ENCODE peak calls at places on chromosome 22, in four cellular contexts. L, W, N and I are unnamed samples.

GRCh38 chr22:46458525-46458924 is 78.9 kb downstream of the CELSR1 start:
- DNase-seq in W (no peak), N (no peak), L (no peak), I (no peak)

GRCh38 chr22:29216873-29217666 is 11.4 kb downstream of the EMID1 start:
- DNase-seq in L (no peak), W (no peak), N (no peak), I (no peak)

GRCh38 chr22:42856179-42856864 is 751 bp downstream of the ARFGAP3 start:
- DNase-seq in W (peak), N (peak), L (peak), I (peak)

GRCh38 chr22:28962042-28962554 is 78.7 kb downstream of the ZNRF3 start:
- DNase-seq in W (no peak), N (no peak), L (no peak), I (no peak)

GRCh38 chr22:46081036-46081830 is 69.1 kb upstream of the PPARA start:
- DNase-seq in N (no peak), L (no peak), W (no peak), I (no peak)

GRCh38 chr22:38707984-38708383 is 2.2 kb downstream of the GTPBP1 start:
- DNase-seq in L (no peak), N (no peak), W (no peak), I (no peak)

GRCh38 chr22:49957826-49958461 is 2.6 kb upstream of the PIM3 start:
- DNase-seq in N (no peak), W (no peak), L (no peak), I (peak)

GRCh38 chr22:45084400-45084920 is 74.7 kb upstream of the PHF21B start:
- DNase-seq in W (no peak), L (no peak), N (no peak), I (no peak)

GRCh38 chr22:26476705-26477340 is 6.8 kb downstream of the HPS4 start:
- DNase-seq in L (peak), N (no peak), W (no peak), I (no peak)

GRCh38 chr22:29141078-29141688 is 64.5 kb upstream of the EMID1 start:
- DNase-seq in N (no peak), W (no peak), L (no peak), I (no peak)

DNA sequence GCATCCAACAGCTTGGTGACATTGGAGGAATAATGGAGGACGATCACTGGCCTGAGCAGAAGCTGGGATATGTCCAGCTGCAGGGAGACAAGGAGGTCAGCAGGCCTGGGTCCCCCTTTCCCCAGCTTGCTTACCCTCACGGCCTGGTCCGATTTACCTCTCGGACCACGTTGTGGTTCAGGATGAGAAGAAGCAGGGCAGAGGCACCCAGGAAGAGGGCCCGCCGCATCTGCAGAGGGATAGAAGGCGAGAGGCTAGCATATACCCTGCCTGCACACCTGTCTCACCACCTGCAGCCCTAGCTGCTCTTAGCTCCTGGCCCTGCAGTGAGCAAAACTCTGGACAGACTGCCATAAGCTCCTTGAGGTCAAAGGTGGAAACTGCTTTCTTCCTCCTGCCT is 1.3 kb downstream of the RNF215 start:
- DNase-seq in W (no peak), N (no peak), L (no peak), I (no peak)
- H3K4me2 ChIP-seq in W (peak), N (no peak), L (no peak), I (no peak)

DNA sequence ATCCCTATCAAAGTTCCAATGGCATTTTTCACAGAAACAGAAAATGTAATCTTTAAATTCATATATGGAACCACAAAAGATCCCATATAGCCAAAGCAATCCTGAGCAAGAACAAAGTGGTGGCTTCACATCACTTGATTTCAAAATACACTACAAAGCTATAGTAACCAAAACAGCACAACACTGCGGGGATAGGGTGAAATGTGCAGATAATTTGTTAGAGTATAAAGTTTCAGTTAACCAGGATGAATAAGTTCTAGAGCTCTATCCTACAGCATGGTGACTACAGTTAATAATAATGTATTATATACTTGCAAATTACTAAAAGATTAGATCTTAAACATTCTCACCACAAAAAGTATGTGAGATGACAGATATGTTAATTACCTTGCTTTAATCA is 55.5 kb downstream of the MAPK1 start:
- DNase-seq in L (no peak), W (no peak), N (no peak), I (no peak)
- H3K27ac ChIP-seq in L (no peak), W (no peak), N (no peak), I (no peak)

GRCh38 chr22:40728731-40729189 is 49.5 kb downstream of the MCHR1 start:
- DNase-seq in L (peak), N (peak), W (no peak), I (no peak)
- H3K4me2 ChIP-seq in L (no peak), N (peak), W (no peak), I (no peak)

GRCh38 chr22:23132376-23133091 is 9.3 kb downstream of the RSPH14 start:
- DNase-seq in N (no peak), W (no peak), L (no peak), I (no peak)

GRCh38 chr22:23131931-23132330 is 9.9 kb downstream of the RSPH14 start:
- DNase-seq in N (no peak), W (no peak), L (no peak), I (no peak)

GRCh38 chr22:23129149-23129548 is 12.6 kb downstream of the RSPH14 start:
- DNase-seq in W (no peak), L (no peak), N (no peak), I (no peak)

GRCh38 chr22:23128269-23129108 is 13.3 kb downstream of the RSPH14 start:
- DNase-seq in W (peak), N (peak), L (peak), I (peak)

GRCh38 chr22:23130697-23131096 is 11.1 kb downstream of the RSPH14 start:
- DNase-seq in L (no peak), W (no peak), N (no peak), I (no peak)
- H3K27ac ChIP-seq in L (no peak), W (no peak), N (no peak), I (no peak)

GRCh38 chr22:27791494-27792241 is 9.9 kb downstream of the MN1 start:
- DNase-seq in W (no peak), N (no peak), L (no peak), I (no peak)
- H3K4me2 ChIP-seq in W (peak), N (no peak), L (no peak), I (no peak)

GRCh38 chr22:19891350-19892248 is 36.9 kb upstream of the GNB1L start:
- DNase-seq in W (no peak), L (peak), N (peak), I (peak)
- H3K27ac ChIP-seq in W (no peak), L (no peak), N (peak), I (peak)

DNA sequence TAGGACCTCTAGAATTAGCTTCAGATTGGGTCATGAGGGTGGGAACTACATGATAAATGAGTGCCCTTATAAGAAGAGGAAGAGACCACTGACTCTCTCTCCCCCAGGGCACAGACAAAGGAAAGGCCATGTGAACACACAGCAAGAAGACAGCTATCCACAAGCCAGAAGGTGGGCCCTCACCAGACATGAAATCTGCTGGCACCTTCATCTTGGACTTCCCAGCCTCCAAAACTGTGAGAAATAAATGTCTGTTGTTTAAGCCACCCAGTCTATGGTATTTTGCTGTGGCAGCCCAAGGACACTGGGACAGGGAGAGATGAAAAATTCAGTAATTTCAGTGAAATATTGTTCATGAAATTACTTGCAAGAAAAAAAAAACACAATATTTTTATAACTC is 5.9 kb downstream of the RBFOX2 start:
- DNase-seq in W (no peak), N (peak), L (no peak), I (no peak)
- H3K4me2 ChIP-seq in W (no peak), N (peak), L (no peak), I (peak)

DNA sequence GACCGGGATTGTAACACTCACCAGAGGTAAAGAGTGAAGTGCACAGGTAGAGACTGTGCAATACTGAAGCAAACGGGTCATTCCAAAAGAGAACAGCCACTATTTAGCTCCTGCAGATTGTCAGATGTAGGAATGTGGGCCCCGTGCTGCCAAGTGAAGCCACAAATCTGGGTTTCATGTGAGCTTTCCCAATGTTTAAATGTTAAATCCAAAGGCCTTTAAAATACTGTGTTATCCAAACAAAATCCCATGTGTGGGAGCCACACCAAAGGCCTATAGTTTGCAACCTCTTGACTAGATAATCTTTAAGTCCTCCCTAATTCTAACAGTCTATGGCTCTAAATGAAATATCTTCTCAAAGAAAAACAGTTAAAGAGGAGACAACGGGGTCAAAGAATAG is 43.3 kb downstream of the RBFOX2 start:
- DNase-seq in W (no peak), N (no peak), L (no peak), I (no peak)
- H3K27ac ChIP-seq in W (no peak), N (no peak), L (no peak), I (no peak)

DNA sequence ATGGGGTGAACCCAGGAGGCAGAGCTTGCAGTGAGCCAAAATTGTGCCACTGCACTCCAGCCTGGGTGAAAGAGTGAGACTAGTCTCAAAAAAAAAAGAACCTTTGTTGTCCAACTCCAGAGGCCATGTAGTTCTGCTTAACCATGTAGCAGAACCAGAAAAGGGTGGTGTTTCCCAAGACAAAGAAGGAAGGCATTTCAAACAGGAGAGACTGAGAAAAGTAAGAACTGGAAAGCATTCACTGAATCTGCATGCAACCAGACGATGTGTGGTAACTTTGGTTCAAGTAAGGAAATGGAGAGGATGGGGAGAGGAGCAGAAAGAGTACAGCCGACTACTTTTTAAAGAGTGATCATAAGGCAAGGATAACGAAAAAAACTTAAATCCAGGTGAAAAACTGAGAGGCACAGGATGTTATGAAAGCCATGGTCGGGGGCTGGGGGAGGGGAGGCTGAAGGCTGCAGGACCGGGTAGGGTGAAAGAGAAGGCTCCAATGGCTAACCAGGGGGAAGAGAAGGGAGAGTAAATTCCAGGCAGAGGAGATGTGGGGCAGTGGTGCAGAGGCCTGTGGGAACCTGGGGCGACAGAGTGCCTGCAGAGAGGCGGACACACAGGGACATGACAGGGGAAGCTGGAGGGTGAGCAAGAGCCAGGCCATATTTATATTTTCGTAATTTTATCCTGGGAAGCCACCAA is 48.8 kb downstream of the MAPK1 start:
- DNase-seq in L (peak), N (no peak), W (no peak), I (no peak)
- H3K4me2 ChIP-seq in L (no peak), N (peak), W (peak), I (no peak)

GRCh38 chr22:19118601-19118880 is 3.7 kb downstream of the DGCR2 start:
- DNase-seq in N (no peak), W (no peak), L (no peak), I (no peak)
- H3K27ac ChIP-seq in N (peak), W (no peak), L (no peak), I (peak)